ENCODE peak calls at places on chromosomes 13 and 19, in five cellular contexts. I is sigmoid colon, B is H54, U is Peyer's patch, Z is IMR-90. E is an unnamed sample.
A peak's percentile ranks its signal among the peaks of the same experiment; 100 is the strongest.

GRCh38 chr13:98782654-98783053 is 30.2 kb upstream of the SLC15A1 start:
- DNase-seq in U (no peak), I (no peak), B (no peak), Z (no peak), E (no peak)

GRCh38 chr19:17830567-17831418 is 9.5 kb upstream of the INSL3 start:
- DNase-seq in I (peak; percentile 89), B (peak; percentile 92), Z (peak; percentile 67), U (no peak), E (no peak)

GRCh38 chr13:33263976-33264619 is 21.5 kb downstream of the STARD13 start:
- DNase-seq in B (no peak), U (no peak), Z (no peak), I (no peak), E (no peak)

GRCh38 chr13:80571346-80572307 is 230.7 kb upstream of the SPRY2 start:
- DNase-seq in U (no peak), I (no peak), B (no peak), Z (no peak), E (no peak)

GRCh38 chr19:42469311-42470239 is 26.8 kb upstream of the CXCL17 start:
- DNase-seq in Z (no peak), B (no peak), U (no peak), I (no peak), E (no peak)

GRCh38 chr13:30774214-30774730 is 38.9 kb downstream of the ALOX5AP start:
- DNase-seq in Z (no peak), B (no peak), I (no peak), U (no peak), E (no peak)

GRCh38 chr19:40567040-40567749 is 9.5 kb upstream of the SHKBP1 start:
- DNase-seq in U (no peak), I (no peak), Z (no peak), B (no peak), E (no peak)

GRCh38 chr13:112062047-112062618 is 4.8 kb upstream of the SOX1 start:
- DNase-seq in B (no peak), I (no peak), Z (no peak), U (no peak), E (no peak)

GRCh38 chr19:50314724-50315700 is 14.2 kb downstream of the KCNC3 start:
- DNase-seq in I (no peak), U (no peak), Z (no peak), B (no peak), E (no peak)

GRCh38 chr13:77516342-77516789 is 19.1 kb upstream of the SCEL start:
- DNase-seq in Z (peak; percentile 44), B (no peak), U (no peak), I (no peak), E (no peak)

GRCh38 chr13:67990868-67991267 is 760.7 kb upstream of the PCDH9 start:
- DNase-seq in Z (no peak), I (no peak), B (no peak), U (no peak), E (no peak)

GRCh38 chr13:66794340-66795031 is 435.6 kb downstream of the PCDH9 start:
- DNase-seq in Z (no peak), B (no peak), U (no peak), I (no peak), E (no peak)

GRCh38 chr13:74423434-74423833 is 289.2 kb upstream of the KLF12 start:
- DNase-seq in B (no peak), U (no peak), I (no peak), Z (no peak), E (no peak)

GRCh38 chr13:109096101-109096500 is 466.7 kb downstream of the MYO16 start:
- DNase-seq in I (no peak), B (no peak), U (no peak), Z (no peak), E (no peak)

GRCh38 chr13:80551650-80552497 is 210.9 kb upstream of the SPRY2 start:
- DNase-seq in I (no peak), U (no peak), B (no peak), Z (no peak), E (no peak)

GRCh38 chr13:114264886-114265611 is 16.4 kb upstream of the UPF3A start:
- DNase-seq in U (no peak), Z (peak; percentile 79), B (no peak), I (no peak), E (no peak)

GRCh38 chr19:14961956-14962685 is 17.5 kb downstream of the SLC1A6 start:
- DNase-seq in I (no peak), U (no peak), B (no peak), Z (no peak), E (no peak)

GRCh38 chr19:3362217-3362907 is 4.0 kb upstream of the NFIC start:
- DNase-seq in I (no peak), Z (no peak), U (no peak), B (no peak), E (no peak)
- TF ChIP-seq POLR2A in I (no peak), Z (no peak), U (no peak), B (no peak), E (no peak)

DNA sequence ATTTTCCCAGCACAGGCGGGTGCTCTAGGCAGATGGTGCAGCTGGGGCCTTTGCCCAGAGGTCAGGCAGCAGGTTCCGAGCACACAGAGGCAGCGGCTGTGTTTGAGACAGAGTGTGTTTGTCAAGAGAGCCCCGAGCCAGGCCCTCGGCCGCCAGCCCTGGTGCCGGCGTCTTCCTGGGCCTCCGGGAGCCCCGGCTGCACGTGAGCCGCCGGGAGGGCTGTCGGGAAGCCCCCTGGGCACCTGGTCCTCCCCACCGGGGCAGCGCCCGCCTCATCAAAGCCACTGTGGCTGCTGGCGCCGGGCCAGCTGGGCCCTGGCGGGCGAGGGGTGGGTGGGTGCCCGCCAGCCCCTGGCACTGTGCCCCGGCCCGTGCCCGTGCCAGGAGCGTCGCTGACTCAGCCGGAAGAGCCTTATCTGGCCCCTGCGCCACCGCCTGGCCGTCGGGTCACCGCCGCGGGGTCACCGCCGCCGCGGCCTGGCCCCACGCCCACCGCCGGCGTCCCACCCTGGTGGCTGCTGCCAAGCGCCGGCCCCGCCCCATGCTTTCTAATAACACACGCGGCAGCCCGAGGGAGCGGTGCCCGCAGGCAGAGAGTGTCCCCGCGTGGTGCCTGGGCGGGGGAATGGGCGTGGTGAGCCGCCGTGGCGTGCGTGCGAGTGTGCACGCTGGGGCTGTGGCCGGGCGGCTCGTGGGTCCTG is 14.9 kb downstream of the ARID3A start:
- DNase-seq in U (peak; percentile 67), Z (peak; percentile 57), B (peak; percentile 87), I (peak; percentile 87), E (peak; percentile 91)
- TF ChIP-seq POLR2A in U (no peak), Z (no peak), B (no peak), I (no peak), E (no peak)

GRCh38 chr13:73339086-73339485 is 280.3 kb downstream of the KLF5 start:
- DNase-seq in Z (no peak), B (no peak), U (no peak), I (no peak), E (no peak)

GRCh38 chr13:73335938-73336337 is 277.1 kb downstream of the KLF5 start:
- DNase-seq in I (no peak), Z (no peak), B (no peak), U (no peak), E (no peak)

GRCh38 chr13:73336789-73337188 is 278.0 kb downstream of the KLF5 start:
- DNase-seq in B (no peak), U (no peak), Z (no peak), I (no peak), E (no peak)

GRCh38 chr13:73338389-73338788 is 279.6 kb downstream of the KLF5 start:
- DNase-seq in U (no peak), I (no peak), Z (no peak), B (no peak), E (no peak)

GRCh38 chr13:73337511-73337910 is 278.7 kb downstream of the KLF5 start:
- DNase-seq in Z (no peak), B (no peak), I (no peak), U (no peak), E (no peak)
- TF ChIP-seq POLR2A in Z (no peak), B (no peak), I (no peak), U (no peak), E (no peak)

DNA sequence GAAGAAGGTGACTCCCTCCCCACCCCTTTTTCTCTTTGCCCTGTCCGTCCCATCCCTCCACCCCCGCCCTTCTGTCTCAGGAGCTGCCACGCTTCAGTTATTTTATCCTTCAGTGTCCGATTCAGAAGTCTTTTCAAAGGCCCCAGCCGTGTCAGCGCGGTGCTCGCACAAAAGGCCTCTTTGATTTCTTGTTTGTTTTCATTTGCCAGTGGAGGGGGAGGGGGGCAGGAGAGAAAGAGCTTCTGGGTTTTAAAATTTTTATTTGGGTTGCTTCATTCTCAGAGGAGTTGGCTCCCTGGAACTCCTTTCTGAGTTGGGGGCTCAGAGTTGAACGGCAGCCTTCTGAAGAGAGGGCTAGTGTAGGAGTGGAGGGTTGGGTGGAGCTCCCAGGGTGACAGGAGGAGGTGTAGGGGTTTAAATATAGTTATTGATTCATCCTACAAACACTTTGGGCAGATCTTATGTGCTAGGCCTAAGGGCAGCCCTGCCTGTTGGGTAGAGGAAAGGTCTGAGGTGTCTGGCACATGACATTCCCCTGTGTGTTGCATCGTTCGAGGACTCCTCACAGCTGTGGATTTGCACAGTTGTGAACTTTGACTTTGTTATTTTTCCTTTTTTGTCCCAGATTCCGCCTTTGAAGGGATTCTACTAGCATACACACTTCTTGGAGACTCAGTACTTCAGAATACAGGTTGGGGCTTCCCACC is 36.8 kb downstream of the NFIX start:
- DNase-seq in I (no peak), Z (peak; percentile 58), U (no peak), B (no peak), E (no peak)
- TF ChIP-seq POLR2A in I (no peak), Z (no peak), U (no peak), B (no peak), E (no peak)

GRCh38 chr19:43505186-43505456 is 575 bp upstream of the PHLDB3 start:
- DNase-seq in B (no peak), I (no peak), Z (no peak), U (no peak), E (no peak)

GRCh38 chr19:43505941-43506340 is 1.4 kb upstream of the PHLDB3 start:
- DNase-seq in I (no peak), Z (no peak), B (no peak), U (no peak), E (no peak)

GRCh38 chr19:43503501-43504425 is 783 bp downstream of the PHLDB3 start:
- DNase-seq in I (peak; percentile 98), B (peak; percentile 97), Z (peak; percentile 84), U (peak; percentile 100), E (peak; percentile 99)

GRCh38 chr19:43506629-43507028 is 2.1 kb upstream of the PHLDB3 start:
- DNase-seq in I (no peak), Z (no peak), U (no peak), B (no peak), E (no peak)

DNA sequence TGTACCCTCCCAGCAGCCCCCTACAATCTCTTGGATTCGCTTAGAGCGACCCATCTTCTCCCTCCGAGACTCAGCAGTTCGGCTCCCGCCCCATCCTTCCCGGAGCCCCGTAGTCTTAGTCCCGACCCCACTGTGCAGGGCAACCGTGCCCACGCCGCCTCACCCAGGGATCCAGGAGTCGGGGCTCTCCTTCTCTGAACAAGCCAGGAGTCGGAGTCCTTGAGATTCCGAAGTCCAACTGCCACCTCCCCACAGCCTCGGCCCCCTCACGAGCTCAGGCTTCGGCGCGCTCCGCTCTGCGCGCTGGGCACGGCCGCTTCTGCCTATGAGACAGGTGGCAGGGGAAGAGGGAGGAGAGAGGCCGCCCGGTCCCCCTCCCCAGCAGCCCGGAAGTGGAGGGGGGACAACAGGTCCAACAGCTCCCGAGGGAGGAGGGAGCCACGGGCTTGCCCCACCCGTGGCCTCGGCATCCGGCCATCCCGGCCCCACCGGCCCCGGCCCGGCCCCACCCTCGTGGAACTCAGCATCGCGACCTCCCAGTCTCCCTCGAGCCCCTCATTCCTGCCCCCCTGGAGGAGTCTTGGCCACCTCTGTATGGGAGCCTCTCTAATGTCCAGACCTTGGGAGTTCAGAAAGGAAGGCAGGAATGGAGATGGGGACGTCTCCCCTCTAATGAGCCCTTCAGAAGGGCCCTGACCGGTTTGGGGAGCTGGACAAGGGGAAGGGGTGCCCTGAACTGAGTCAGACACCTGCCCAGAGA is at the start of gene PHLDB3:
- DNase-seq in U (peak; percentile 62), B (peak; percentile 62), Z (peak; percentile 9), I (peak; percentile 76), E (peak; percentile 90)
- TF ChIP-seq POLR2A in U (no peak), B (no peak), Z (no peak), I (no peak), E (no peak)